ENCODE peak calls at places on chromosomes 1 and 21, in eight cellular contexts. One of them, this sample, is unnamed. For H3K4me1, the result is how much of the 10 kb centered on the place peaks cover.

GRCh38 chr1:214331827-214332423 is 51.0 kb downstream of the SMYD2 start:
- DNase-seq in GM12878: no peak
- DNase-seq in kidney: no peak
- DNase-seq in spleen: no peak
- DNase-seq in CD8-positive, alpha-beta T cell: peak
- DNase-seq in cardiac muscle cell: peak
- DNase-seq in heart left ventricle: peak
- DNase-seq in heart right ventricle: peak
- DNase-seq in this sample: no peak

GRCh38 chr1:118960026-118960561 is 28.0 kb downstream of the TBX15 start:
- DNase-seq in GM12878: peak
- DNase-seq in CD8-positive, alpha-beta T cell: no peak
- DNase-seq in heart left ventricle: no peak
- DNase-seq in kidney: no peak
- DNase-seq in spleen: no peak
- DNase-seq in heart right ventricle: no peak
- DNase-seq in cardiac muscle cell: no peak
- DNase-seq in this sample: no peak

GRCh38 chr21:14591882-14592281 is 45.8 kb upstream of the SAMSN1 start:
- DNase-seq in CD8-positive, alpha-beta T cell: no peak
- DNase-seq in GM12878: no peak
- DNase-seq in heart left ventricle: peak
- DNase-seq in spleen: no peak
- DNase-seq in cardiac muscle cell: no peak
- DNase-seq in kidney: no peak
- DNase-seq in heart right ventricle: no peak
- DNase-seq in this sample: peak

GRCh38 chr21:32562426-32562825 is 22.9 kb downstream of the TCP10L start:
- DNase-seq in cardiac muscle cell: peak
- DNase-seq in GM12878: no peak
- DNase-seq in kidney: no peak
- DNase-seq in heart right ventricle: no peak
- DNase-seq in heart left ventricle: peak
- DNase-seq in CD8-positive, alpha-beta T cell: peak
- DNase-seq in spleen: no peak
- DNase-seq in this sample: peak

GRCh38 chr1:67832737-67833594 is at the start of gene GNG12:
- DNase-seq in heart left ventricle: peak
- DNase-seq in CD8-positive, alpha-beta T cell: no peak
- DNase-seq in kidney: peak
- DNase-seq in GM12878: no peak
- DNase-seq in spleen: peak
- DNase-seq in cardiac muscle cell: peak
- DNase-seq in heart right ventricle: peak
- DNase-seq in this sample: peak

GRCh38 chr1:26438041-26438440 is 5.9 kb downstream of the DHDDS start:
- DNase-seq in kidney: no peak
- DNase-seq in spleen: no peak
- DNase-seq in cardiac muscle cell: no peak
- DNase-seq in heart right ventricle: no peak
- DNase-seq in heart left ventricle: no peak
- DNase-seq in CD8-positive, alpha-beta T cell: no peak
- DNase-seq in GM12878: no peak
- DNase-seq in this sample: no peak

GRCh38 chr1:25145775-25146381 is 86.4 kb downstream of the SYF2 start:
- DNase-seq in CD8-positive, alpha-beta T cell: no peak
- DNase-seq in heart right ventricle: no peak
- DNase-seq in GM12878: no peak
- DNase-seq in cardiac muscle cell: no peak
- DNase-seq in kidney: no peak
- DNase-seq in spleen: no peak
- DNase-seq in heart left ventricle: no peak
- DNase-seq in this sample: no peak

GRCh38 chr1:90074555-90075315 is 79.8 kb downstream of the ZNF326 start:
- DNase-seq in spleen: no peak
- DNase-seq in cardiac muscle cell: no peak
- DNase-seq in heart right ventricle: no peak
- DNase-seq in heart left ventricle: no peak
- DNase-seq in CD8-positive, alpha-beta T cell: no peak
- DNase-seq in kidney: no peak
- DNase-seq in GM12878: no peak
- DNase-seq in this sample: no peak

GRCh38 chr21:43603641-43604504 is 55.4 kb downstream of the HSF2BP start:
- DNase-seq in GM12878: no peak
- DNase-seq in kidney: no peak
- DNase-seq in spleen: no peak
- DNase-seq in cardiac muscle cell: no peak
- DNase-seq in heart left ventricle: no peak
- DNase-seq in heart right ventricle: no peak
- DNase-seq in CD8-positive, alpha-beta T cell: no peak
- DNase-seq in this sample: no peak

GRCh38 chr1:78464449-78464891 is 26.3 kb upstream of the PTGFR start:
- DNase-seq in spleen: no peak
- DNase-seq in CD8-positive, alpha-beta T cell: no peak
- DNase-seq in GM12878: no peak
- DNase-seq in heart right ventricle: no peak
- DNase-seq in heart left ventricle: no peak
- DNase-seq in cardiac muscle cell: no peak
- DNase-seq in kidney: no peak
- DNase-seq in this sample: no peak

GRCh38 chr21:14691924-14692323 is 145.8 kb upstream of the SAMSN1 start:
- DNase-seq in CD8-positive, alpha-beta T cell: no peak
- DNase-seq in spleen: no peak
- DNase-seq in heart left ventricle: no peak
- DNase-seq in GM12878: no peak
- DNase-seq in kidney: no peak
- DNase-seq in cardiac muscle cell: no peak
- DNase-seq in heart right ventricle: no peak
- DNase-seq in this sample: no peak

GRCh38 chr1:39902121-39902807 is 547 bp upstream of the MYCL start:
- DNase-seq in heart right ventricle: peak
- DNase-seq in CD8-positive, alpha-beta T cell: peak
- DNase-seq in kidney: peak
- DNase-seq in GM12878: no peak
- DNase-seq in cardiac muscle cell: peak
- DNase-seq in spleen: peak
- DNase-seq in heart left ventricle: peak
- DNase-seq in this sample: peak

GRCh38 chr1:208231929-208232360 is 12.2 kb downstream of the PLXNA2 start:
- DNase-seq in GM12878: no peak
- DNase-seq in spleen: no peak
- DNase-seq in heart right ventricle: no peak
- DNase-seq in CD8-positive, alpha-beta T cell: no peak
- DNase-seq in cardiac muscle cell: no peak
- DNase-seq in kidney: no peak
- DNase-seq in heart left ventricle: no peak
- DNase-seq in this sample: no peak

GRCh38 chr1:208228550-208228949 is 15.6 kb downstream of the PLXNA2 start:
- DNase-seq in cardiac muscle cell: no peak
- DNase-seq in GM12878: no peak
- DNase-seq in heart left ventricle: no peak
- DNase-seq in spleen: no peak
- DNase-seq in heart right ventricle: no peak
- DNase-seq in kidney: no peak
- DNase-seq in CD8-positive, alpha-beta T cell: no peak
- DNase-seq in this sample: no peak

GRCh38 chr1:208232639-208233038 is 11.5 kb downstream of the PLXNA2 start:
- DNase-seq in cardiac muscle cell: no peak
- DNase-seq in GM12878: no peak
- DNase-seq in CD8-positive, alpha-beta T cell: no peak
- DNase-seq in heart right ventricle: no peak
- DNase-seq in heart left ventricle: no peak
- DNase-seq in kidney: no peak
- DNase-seq in spleen: no peak
- DNase-seq in this sample: no peak

GRCh38 chr1:208233546-208233945 is 10.6 kb downstream of the PLXNA2 start:
- DNase-seq in spleen: no peak
- DNase-seq in kidney: no peak
- DNase-seq in heart right ventricle: no peak
- DNase-seq in heart left ventricle: no peak
- DNase-seq in CD8-positive, alpha-beta T cell: no peak
- DNase-seq in cardiac muscle cell: no peak
- DNase-seq in GM12878: no peak
- DNase-seq in this sample: no peak

DNA sequence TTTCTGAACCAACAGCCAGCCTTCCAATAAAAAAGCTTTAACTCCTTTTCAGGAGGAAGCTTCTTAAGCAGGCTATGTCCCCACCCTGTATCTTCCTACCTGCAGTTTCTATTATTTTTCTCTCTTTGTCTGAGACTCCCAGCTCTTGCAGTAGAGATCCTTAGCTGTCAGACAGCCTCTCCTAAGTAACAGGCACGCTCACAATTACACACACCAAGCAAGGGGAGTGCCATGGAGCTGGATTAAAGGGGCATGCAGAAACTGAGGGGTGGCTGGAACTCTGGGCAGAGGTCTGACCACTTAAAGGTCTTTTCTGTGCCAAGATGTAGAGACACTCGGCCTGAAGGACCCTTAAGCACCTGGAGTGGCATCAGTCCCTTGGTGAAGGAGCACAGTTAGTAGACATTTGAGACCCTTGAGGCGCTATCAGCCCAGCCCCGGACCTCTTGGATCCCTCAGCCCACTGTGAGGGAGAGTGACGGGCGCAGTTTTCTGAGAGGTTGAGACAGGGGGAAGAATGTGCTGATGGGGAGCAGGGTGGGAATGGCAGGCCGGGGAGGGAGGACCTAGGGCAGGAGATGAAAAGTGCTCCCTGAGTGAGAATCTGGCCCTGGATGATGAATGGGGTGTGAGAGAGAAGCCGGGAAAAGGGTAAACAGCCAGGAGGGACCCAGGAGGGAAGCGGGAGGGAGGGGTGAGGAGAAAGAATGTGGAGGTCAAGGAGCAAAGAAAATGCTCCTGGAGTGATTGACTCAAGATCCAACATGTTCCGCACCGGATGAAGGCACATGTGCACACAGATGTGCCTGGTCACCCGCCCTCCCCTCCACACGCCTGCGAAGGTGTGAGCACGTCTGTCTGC is 13.3 kb downstream of the PLXNA2 start:
- DNase-seq in heart right ventricle: no peak
- DNase-seq in kidney: no peak
- DNase-seq in CD8-positive, alpha-beta T cell: no peak
- DNase-seq in spleen: no peak
- DNase-seq in heart left ventricle: no peak
- DNase-seq in GM12878: no peak
- DNase-seq in cardiac muscle cell: peak
- DNase-seq in this sample: no peak
- H3K4me1 ChIP-seq in heart right ventricle: half or more
- H3K4me1 ChIP-seq in kidney: under half
- H3K4me1 ChIP-seq in CD8-positive, alpha-beta T cell: under half
- H3K4me1 ChIP-seq in spleen: under half
- H3K4me1 ChIP-seq in heart left ventricle: half or more
- H3K4me1 ChIP-seq in GM12878: under half
- H3K4me1 ChIP-seq in cardiac muscle cell: half or more
- H3K4me1 ChIP-seq in this sample: under half

DNA sequence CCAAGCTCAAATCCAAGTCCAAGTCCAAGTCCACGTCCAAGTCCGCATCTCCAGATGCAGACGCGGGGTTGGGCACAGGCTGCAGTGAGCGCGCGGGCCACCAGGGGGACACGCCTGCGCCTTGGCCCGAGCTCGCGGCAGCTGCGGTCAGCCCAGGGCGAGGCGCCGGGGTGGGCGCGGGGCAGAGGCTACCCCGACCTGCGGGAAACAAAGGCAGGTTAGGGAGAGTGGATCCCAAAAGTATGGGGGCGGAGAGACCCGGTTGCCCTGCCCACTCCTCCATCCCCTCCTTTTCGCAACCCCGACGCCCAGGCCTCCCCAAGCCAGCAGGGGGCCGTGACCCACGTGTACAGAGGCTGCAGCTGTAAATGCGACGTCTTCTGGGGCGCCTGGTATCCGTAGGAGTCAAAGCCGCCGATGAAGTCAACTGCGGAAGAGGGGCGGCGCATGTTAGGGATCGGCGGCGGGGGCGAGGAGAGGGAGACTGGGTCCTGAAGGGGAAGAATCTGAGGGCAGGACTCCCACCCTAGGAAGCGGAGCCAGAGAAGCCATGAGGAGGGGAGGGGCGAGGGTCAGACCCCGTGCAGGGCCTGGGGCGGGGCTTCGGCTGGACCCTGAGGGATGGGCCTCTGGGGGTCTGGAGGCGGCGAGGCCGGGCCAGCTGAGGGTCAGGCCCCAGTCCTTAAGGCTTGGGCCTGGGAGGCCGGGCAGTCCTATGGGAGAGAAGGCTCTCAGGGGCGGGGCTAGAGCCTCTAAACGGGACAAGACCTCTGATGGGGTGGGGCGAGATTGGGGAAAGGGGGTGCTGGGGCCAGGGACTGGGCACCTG is 58.0 kb downstream of the NKAIN1 start:
- DNase-seq in cardiac muscle cell: peak
- DNase-seq in CD8-positive, alpha-beta T cell: peak
- DNase-seq in GM12878: no peak
- DNase-seq in heart left ventricle: peak
- DNase-seq in heart right ventricle: peak
- DNase-seq in kidney: peak
- DNase-seq in spleen: peak
- DNase-seq in this sample: peak
- H3K27ac ChIP-seq in cardiac muscle cell: no peak
- H3K27ac ChIP-seq in CD8-positive, alpha-beta T cell: no peak
- H3K27ac ChIP-seq in GM12878: no peak
- H3K27ac ChIP-seq in heart left ventricle: no peak
- H3K27ac ChIP-seq in heart right ventricle: no peak
- H3K27ac ChIP-seq in kidney: no peak
- H3K27ac ChIP-seq in spleen: no peak
- H3K27ac ChIP-seq in this sample: no peak

DNA sequence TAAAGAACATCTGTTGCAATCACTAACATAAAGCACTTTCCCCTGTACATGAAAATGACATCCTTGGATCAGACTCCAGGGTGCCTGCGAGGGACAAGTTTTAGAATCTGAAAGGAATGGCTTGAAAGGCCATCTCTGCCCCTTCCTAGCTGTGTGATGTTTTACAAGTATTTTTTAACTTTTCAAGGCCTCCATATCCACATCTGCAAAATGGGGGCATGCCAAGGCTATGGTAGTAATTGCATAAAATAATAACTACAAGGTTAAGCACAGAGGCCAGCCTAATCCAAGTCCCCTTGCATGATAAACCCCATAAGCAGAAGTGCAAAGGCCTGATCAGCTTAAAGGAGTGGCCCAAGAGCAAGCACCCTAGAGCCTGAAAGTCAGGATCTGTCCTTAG is 12.2 kb downstream of the CAPZB start:
- DNase-seq in heart right ventricle: no peak
- DNase-seq in spleen: no peak
- DNase-seq in GM12878: no peak
- DNase-seq in heart left ventricle: no peak
- DNase-seq in cardiac muscle cell: no peak
- DNase-seq in kidney: no peak
- DNase-seq in CD8-positive, alpha-beta T cell: no peak
- DNase-seq in this sample: no peak
- H3K4me1 ChIP-seq in heart right ventricle: half or more
- H3K4me1 ChIP-seq in spleen: half or more
- H3K4me1 ChIP-seq in GM12878: under half
- H3K4me1 ChIP-seq in heart left ventricle: half or more
- H3K4me1 ChIP-seq in cardiac muscle cell: under half
- H3K4me1 ChIP-seq in kidney: under half
- H3K4me1 ChIP-seq in CD8-positive, alpha-beta T cell: half or more
- H3K4me1 ChIP-seq in this sample: under half

DNA sequence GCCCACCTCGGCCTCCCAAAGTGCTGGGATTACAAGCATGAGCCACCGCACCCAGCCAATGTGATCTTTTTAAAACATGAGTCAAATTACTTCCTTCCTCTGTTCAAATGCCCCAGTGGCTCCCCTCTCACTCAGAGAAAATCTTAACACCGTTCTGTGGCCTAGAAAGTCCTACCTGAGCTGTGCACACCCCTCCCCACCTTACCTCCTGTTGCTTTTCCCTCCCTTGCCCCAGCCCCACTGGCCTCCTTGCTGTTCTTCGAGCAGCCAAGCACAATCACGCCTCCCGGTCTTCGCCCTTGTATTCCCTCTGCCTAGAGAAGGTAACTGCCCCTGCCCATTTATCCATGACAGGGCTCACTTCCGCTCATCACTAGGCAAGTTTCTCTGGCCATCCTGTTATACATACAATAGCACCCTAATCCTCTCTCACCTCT is 62.6 kb upstream of the RPL11 start:
- DNase-seq in spleen: no peak
- DNase-seq in heart left ventricle: no peak
- DNase-seq in GM12878: no peak
- DNase-seq in kidney: no peak
- DNase-seq in heart right ventricle: no peak
- DNase-seq in cardiac muscle cell: no peak
- DNase-seq in CD8-positive, alpha-beta T cell: no peak
- DNase-seq in this sample: no peak
- H3K27ac ChIP-seq in spleen: peak
- H3K27ac ChIP-seq in heart left ventricle: no peak
- H3K27ac ChIP-seq in GM12878: no peak
- H3K27ac ChIP-seq in kidney: no peak
- H3K27ac ChIP-seq in heart right ventricle: no peak
- H3K27ac ChIP-seq in cardiac muscle cell: peak
- H3K27ac ChIP-seq in CD8-positive, alpha-beta T cell: no peak
- H3K27ac ChIP-seq in this sample: no peak

This sample was measured in aorta.